ENCODE peak calls at places on chromosome 13, in four cellular contexts. One of them, this sample, is unnamed.

GRCh38 chr13:113943821-113944565 is 29.9 kb downstream of the C13orf46 start:
- DNase-seq in fibroblast of lung: no peak
- DNase-seq in neural crest cell: no peak
- DNase-seq in RPMI8226: no peak
- DNase-seq in this sample: no peak

GRCh38 chr13:77521194-77521593 is 14.3 kb upstream of the SCEL start:
- DNase-seq in fibroblast of lung: peak; percentile 59
- DNase-seq in neural crest cell: no peak
- DNase-seq in RPMI8226: no peak
- DNase-seq in this sample: peak; percentile 48

GRCh38 chr13:106772202-106772601 is 204.3 kb upstream of the ARGLU1 start:
- DNase-seq in RPMI8226: no peak
- DNase-seq in fibroblast of lung: no peak
- DNase-seq in neural crest cell: no peak
- DNase-seq in this sample: no peak

GRCh38 chr13:95226476-95226875 is 74.8 kb downstream of the ABCC4 start:
- DNase-seq in neural crest cell: no peak
- DNase-seq in RPMI8226: no peak
- DNase-seq in fibroblast of lung: no peak
- DNase-seq in this sample: no peak

GRCh38 chr13:49652691-49653305 is 24.5 kb downstream of the ARL11 start:
- DNase-seq in fibroblast of lung: no peak
- DNase-seq in RPMI8226: peak; percentile 44
- DNase-seq in neural crest cell: peak; percentile 32
- DNase-seq in this sample: peak; percentile 46

GRCh38 chr13:51451134-51451466 is 1.7 kb downstream of the INTS6 start:
- DNase-seq in fibroblast of lung: no peak
- DNase-seq in RPMI8226: peak; percentile 23
- DNase-seq in neural crest cell: no peak
- DNase-seq in this sample: no peak

GRCh38 chr13:113843864-113844556 is 19.9 kb downstream of the GAS6 start:
- DNase-seq in fibroblast of lung: no peak
- DNase-seq in RPMI8226: no peak
- DNase-seq in neural crest cell: no peak
- DNase-seq in this sample: no peak

GRCh38 chr13:97058896-97059295 is 64.6 kb upstream of the OXGR1 start:
- DNase-seq in RPMI8226: no peak
- DNase-seq in neural crest cell: no peak
- DNase-seq in fibroblast of lung: peak; percentile 12
- DNase-seq in this sample: no peak

GRCh38 chr13:27979001-27979643 is 9.4 kb downstream of the URAD start:
- DNase-seq in fibroblast of lung: no peak
- DNase-seq in neural crest cell: no peak
- DNase-seq in RPMI8226: no peak
- DNase-seq in this sample: no peak

GRCh38 chr13:66424417-66424816 is 805.7 kb downstream of the PCDH9 start:
- DNase-seq in RPMI8226: no peak
- DNase-seq in neural crest cell: no peak
- DNase-seq in fibroblast of lung: peak; percentile 78
- DNase-seq in this sample: peak; percentile 81

GRCh38 chr13:95185851-95186250 is 115.4 kb downstream of the ABCC4 start:
- DNase-seq in neural crest cell: no peak
- DNase-seq in RPMI8226: no peak
- DNase-seq in fibroblast of lung: no peak
- DNase-seq in this sample: no peak

GRCh38 chr13:112451512-112452379 is 75.6 kb downstream of the SPACA7 start:
- DNase-seq in neural crest cell: no peak
- DNase-seq in RPMI8226: no peak
- DNase-seq in fibroblast of lung: no peak
- DNase-seq in this sample: no peak

GRCh38 chr13:47546265-47546962 is 454.7 kb downstream of the SUCLA2 start:
- DNase-seq in neural crest cell: no peak
- DNase-seq in RPMI8226: no peak
- DNase-seq in fibroblast of lung: no peak
- DNase-seq in this sample: no peak

GRCh38 chr13:68481130-68481529 is 1251.0 kb upstream of the PCDH9 start:
- DNase-seq in RPMI8226: no peak
- DNase-seq in fibroblast of lung: no peak
- DNase-seq in neural crest cell: no peak
- DNase-seq in this sample: no peak

GRCh38 chr13:42477588-42478190 is 96.3 kb upstream of the TNFSF11 start:
- DNase-seq in fibroblast of lung: no peak
- DNase-seq in neural crest cell: no peak
- DNase-seq in RPMI8226: peak; percentile 14
- DNase-seq in this sample: no peak